ENCODE peak calls at places on chromosome 2, in eight cellular contexts. One of them, this sample, is unnamed.

GRCh38 chr2:233832869-233833812 is 21.2 kb downstream of the HJURP start:
- DNase-seq in heart left ventricle: no peak
- DNase-seq in AG10803: no peak
- DNase-seq in WTC11: peak; percentile 80
- DNase-seq in prostate gland: no peak
- DNase-seq in endothelial cell: peak; percentile 26
- DNase-seq in fibroblast of mammary gland: peak; percentile 71
- DNase-seq in fibroblast of lung: peak; percentile 50
- DNase-seq in this sample: peak; percentile 69

GRCh38 chr2:203673933-203674332 is 32.5 kb upstream of the CD28 start:
- DNase-seq in heart left ventricle: no peak
- DNase-seq in AG10803: peak; percentile 93
- DNase-seq in WTC11: no peak
- DNase-seq in prostate gland: no peak
- DNase-seq in endothelial cell: no peak
- DNase-seq in fibroblast of mammary gland: peak; percentile 78
- DNase-seq in fibroblast of lung: peak; percentile 55
- DNase-seq in this sample: no peak

GRCh38 chr2:239399404-239399999 is 1.3 kb downstream of the HDAC4 start:
- DNase-seq in heart left ventricle: no peak
- DNase-seq in AG10803: peak; percentile 6
- DNase-seq in WTC11: no peak
- DNase-seq in prostate gland: peak; percentile 28
- DNase-seq in endothelial cell: no peak
- DNase-seq in fibroblast of mammary gland: peak; percentile 27
- DNase-seq in fibroblast of lung: no peak
- DNase-seq in this sample: peak; percentile 19

GRCh38 chr2:201628545-201628944 is 14.8 kb downstream of the TMEM237 start:
- DNase-seq in heart left ventricle: no peak
- DNase-seq in AG10803: peak; percentile 62
- DNase-seq in WTC11: no peak
- DNase-seq in prostate gland: no peak
- DNase-seq in endothelial cell: no peak
- DNase-seq in fibroblast of mammary gland: no peak
- DNase-seq in fibroblast of lung: no peak
- DNase-seq in this sample: no peak

GRCh38 chr2:225041210-225041870 is 928 bp downstream of the DOCK10 start:
- DNase-seq in heart left ventricle: peak; percentile 30
- DNase-seq in AG10803: peak; percentile 71
- DNase-seq in WTC11: peak; percentile 18
- DNase-seq in prostate gland: no peak
- DNase-seq in endothelial cell: no peak
- DNase-seq in fibroblast of mammary gland: peak; percentile 52
- DNase-seq in fibroblast of lung: peak; percentile 56
- DNase-seq in this sample: peak; percentile 11

GRCh38 chr2:3536682-3537632 is 17.6 kb upstream of the ADI1 start:
- DNase-seq in heart left ventricle: no peak
- DNase-seq in AG10803: peak; percentile 47
- DNase-seq in WTC11: peak; percentile 68
- DNase-seq in prostate gland: no peak
- DNase-seq in endothelial cell: peak; percentile 45
- DNase-seq in fibroblast of mammary gland: peak; percentile 60
- DNase-seq in fibroblast of lung: peak; percentile 57
- DNase-seq in this sample: peak; percentile 73

GRCh38 chr2:210477496-210477895 is 937 bp upstream of the LANCL1 start:
- DNase-seq in heart left ventricle: peak; percentile 38
- DNase-seq in AG10803: peak; percentile 69
- DNase-seq in WTC11: peak; percentile 21
- DNase-seq in prostate gland: no peak
- DNase-seq in endothelial cell: peak; percentile 23
- DNase-seq in fibroblast of mammary gland: peak; percentile 81
- DNase-seq in fibroblast of lung: peak; percentile 72
- DNase-seq in this sample: no peak

GRCh38 chr2:214215107-214215506 is 195.7 kb upstream of the VWC2L start:
- DNase-seq in heart left ventricle: no peak
- DNase-seq in AG10803: no peak
- DNase-seq in WTC11: no peak
- DNase-seq in prostate gland: no peak
- DNase-seq in endothelial cell: no peak
- DNase-seq in fibroblast of mammary gland: peak; percentile 30
- DNase-seq in fibroblast of lung: no peak
- DNase-seq in this sample: no peak

GRCh38 chr2:7724336-7724735 is 807.1 kb downstream of the RNF144A start:
- DNase-seq in heart left ventricle: no peak
- DNase-seq in AG10803: no peak
- DNase-seq in WTC11: no peak
- DNase-seq in prostate gland: no peak
- DNase-seq in endothelial cell: no peak
- DNase-seq in fibroblast of mammary gland: no peak
- DNase-seq in fibroblast of lung: no peak
- DNase-seq in this sample: no peak

GRCh38 chr2:7721413-7721995 is 804.3 kb downstream of the RNF144A start:
- DNase-seq in heart left ventricle: no peak
- DNase-seq in AG10803: no peak
- DNase-seq in WTC11: no peak
- DNase-seq in prostate gland: no peak
- DNase-seq in endothelial cell: no peak
- DNase-seq in fibroblast of mammary gland: peak; percentile 6
- DNase-seq in fibroblast of lung: no peak
- DNase-seq in this sample: no peak

GRCh38 chr2:7725850-7726242 is 808.6 kb downstream of the RNF144A start:
- DNase-seq in heart left ventricle: no peak
- DNase-seq in AG10803: peak; percentile 34
- DNase-seq in WTC11: no peak
- DNase-seq in prostate gland: no peak
- DNase-seq in endothelial cell: no peak
- DNase-seq in fibroblast of mammary gland: no peak
- DNase-seq in fibroblast of lung: no peak
- DNase-seq in this sample: no peak

GRCh38 chr2:7725132-7725849 is 808.1 kb downstream of the RNF144A start:
- DNase-seq in heart left ventricle: no peak
- DNase-seq in AG10803: peak; percentile 39
- DNase-seq in WTC11: no peak
- DNase-seq in prostate gland: no peak
- DNase-seq in endothelial cell: no peak
- DNase-seq in fibroblast of mammary gland: peak; percentile 40
- DNase-seq in fibroblast of lung: peak; percentile 62
- DNase-seq in this sample: no peak

DNA sequence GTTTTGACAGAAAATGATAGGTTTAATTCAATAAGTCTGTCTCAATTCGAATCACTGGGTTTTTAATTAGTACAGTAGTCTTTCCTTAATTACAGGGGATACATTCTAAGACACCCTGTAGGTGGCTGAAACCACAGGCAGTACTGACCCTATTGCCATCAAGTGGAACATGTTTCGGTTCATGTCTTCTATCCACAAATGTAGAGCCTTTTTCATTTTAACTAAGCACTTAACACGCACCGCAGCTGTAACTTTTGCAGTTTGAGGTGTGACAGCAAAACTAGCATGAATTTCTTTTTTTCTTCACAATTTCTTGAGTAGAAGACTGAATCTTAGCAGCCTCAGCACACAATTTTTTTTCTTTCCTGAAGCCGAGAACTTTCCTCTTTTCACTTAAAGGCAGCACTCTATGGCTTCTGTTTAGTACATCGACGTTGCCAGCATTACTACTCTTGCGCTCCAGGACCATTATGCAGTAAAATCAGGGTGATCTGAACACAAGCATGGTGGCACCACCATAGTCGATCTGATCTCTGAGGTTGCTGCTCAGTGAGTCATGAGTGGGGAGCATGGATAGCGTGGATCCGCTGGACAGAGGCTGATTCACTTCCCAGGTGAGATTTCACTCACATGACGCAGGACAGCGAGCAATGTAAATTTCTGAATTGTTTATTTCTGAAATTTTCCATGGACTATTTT is 805.1 kb downstream of the RNF144A start:
- DNase-seq in heart left ventricle: no peak
- DNase-seq in AG10803: no peak
- DNase-seq in WTC11: no peak
- DNase-seq in prostate gland: no peak
- DNase-seq in endothelial cell: no peak
- DNase-seq in fibroblast of mammary gland: no peak
- DNase-seq in fibroblast of lung: no peak
- DNase-seq in this sample: no peak
- TF ChIP-seq CTCF in heart left ventricle: no peak
- TF ChIP-seq CTCF in AG10803: no peak
- TF ChIP-seq CTCF in WTC11: no peak
- TF ChIP-seq CTCF in prostate gland: no peak
- TF ChIP-seq CTCF in endothelial cell: no peak
- TF ChIP-seq CTCF in fibroblast of mammary gland: no peak
- TF ChIP-seq CTCF in fibroblast of lung: no peak
- TF ChIP-seq CTCF in this sample: no peak

DNA sequence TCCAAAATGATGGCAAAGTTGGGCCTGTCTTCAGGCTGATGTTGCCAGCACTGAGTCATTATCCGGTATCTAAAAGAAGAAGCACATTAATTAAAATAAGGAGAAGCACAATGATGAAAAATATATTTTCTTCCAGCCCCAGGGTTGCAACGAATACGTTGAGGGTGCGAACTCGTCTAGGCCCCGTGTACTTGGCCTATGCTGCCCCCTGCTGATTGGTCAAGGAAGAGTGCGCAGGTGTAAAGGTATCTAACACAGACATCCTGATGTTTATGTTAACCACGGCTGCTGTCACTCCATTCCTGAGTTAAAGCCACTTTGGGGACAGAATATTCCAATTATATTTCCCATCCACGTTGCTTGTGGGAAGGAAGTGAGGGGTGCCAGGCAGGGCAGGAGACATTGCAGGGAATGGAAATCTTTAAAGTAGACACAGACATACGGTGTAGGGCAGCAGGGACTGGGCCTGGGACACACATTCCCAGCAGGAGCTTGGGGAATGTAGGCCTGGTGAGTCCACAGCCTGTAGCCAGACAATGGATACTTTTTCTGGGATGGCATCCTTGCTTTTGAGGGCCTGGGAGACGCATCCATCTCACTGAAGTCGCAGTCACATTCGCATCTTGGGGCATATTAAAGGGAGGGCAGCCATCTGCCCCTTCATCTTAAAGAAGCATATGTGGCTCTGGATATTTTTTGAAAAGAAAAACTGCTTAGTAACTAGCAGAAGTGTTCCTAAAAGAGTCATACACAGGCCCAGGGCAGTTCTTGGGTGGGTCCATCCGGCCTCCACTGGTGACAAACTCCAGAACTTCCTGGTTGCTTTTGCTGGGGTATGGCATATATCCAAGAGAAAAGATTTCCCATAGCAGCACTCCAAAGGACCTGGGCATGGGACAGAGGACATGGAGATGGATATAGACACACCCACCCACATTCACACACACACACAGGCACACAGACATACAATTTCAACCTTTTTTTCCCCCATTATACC is 81.9 kb downstream of the CLIP4 start:
- DNase-seq in heart left ventricle: peak; percentile 53
- DNase-seq in AG10803: peak; percentile 34
- DNase-seq in WTC11: peak; percentile 82
- DNase-seq in prostate gland: peak; percentile 63
- DNase-seq in endothelial cell: peak; percentile 82
- DNase-seq in fibroblast of mammary gland: peak; percentile 61
- DNase-seq in fibroblast of lung: peak; percentile 62
- DNase-seq in this sample: peak; percentile 84
- TF ChIP-seq CTCF in heart left ventricle: peak; percentile 76
- TF ChIP-seq CTCF in AG10803: peak; percentile 84
- TF ChIP-seq CTCF in WTC11: peak; percentile 67
- TF ChIP-seq CTCF in prostate gland: peak; percentile 82
- TF ChIP-seq CTCF in endothelial cell: peak; percentile 79
- TF ChIP-seq CTCF in fibroblast of mammary gland: peak; percentile 88
- TF ChIP-seq CTCF in fibroblast of lung: peak; percentile 83
- TF ChIP-seq CTCF in this sample: peak; percentile 80

GRCh38 chr2:208065476-208065875 is 40.1 kb upstream of the PLEKHM3 start:
- DNase-seq in heart left ventricle: no peak
- DNase-seq in AG10803: no peak
- DNase-seq in WTC11: no peak
- DNase-seq in prostate gland: no peak
- DNase-seq in endothelial cell: no peak
- DNase-seq in fibroblast of mammary gland: no peak
- DNase-seq in fibroblast of lung: no peak
- DNase-seq in this sample: no peak

GRCh38 chr2:208057108-208057507 is 31.8 kb upstream of the PLEKHM3 start:
- DNase-seq in heart left ventricle: no peak
- DNase-seq in AG10803: no peak
- DNase-seq in WTC11: no peak
- DNase-seq in prostate gland: no peak
- DNase-seq in endothelial cell: no peak
- DNase-seq in fibroblast of mammary gland: no peak
- DNase-seq in fibroblast of lung: no peak
- DNase-seq in this sample: no peak

GRCh38 chr2:208064220-208064951 is 39.1 kb upstream of the PLEKHM3 start:
- DNase-seq in heart left ventricle: no peak
- DNase-seq in AG10803: peak; percentile 93
- DNase-seq in WTC11: no peak
- DNase-seq in prostate gland: no peak
- DNase-seq in endothelial cell: no peak
- DNase-seq in fibroblast of mammary gland: peak; percentile 91
- DNase-seq in fibroblast of lung: peak; percentile 84
- DNase-seq in this sample: no peak

DNA sequence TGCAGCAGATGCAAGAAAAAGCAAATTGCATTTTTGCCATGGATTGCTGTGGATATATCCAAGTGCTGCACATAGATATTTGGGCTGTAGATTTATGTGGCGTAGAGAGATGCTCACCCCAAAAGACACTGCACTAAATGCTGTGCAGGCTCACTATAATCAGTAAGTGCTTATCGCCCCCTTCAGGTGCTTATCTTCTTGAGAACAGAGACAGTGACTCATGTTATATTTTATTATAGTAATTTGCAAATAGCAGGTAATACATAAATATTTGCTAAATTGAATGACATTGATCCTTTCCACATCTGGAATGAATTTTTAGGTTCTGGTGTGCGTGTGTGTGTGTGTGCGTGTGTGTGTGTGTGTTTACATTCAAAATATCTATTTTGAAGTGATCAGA is 36.8 kb upstream of the PLEKHM3 start:
- DNase-seq in heart left ventricle: no peak
- DNase-seq in AG10803: peak; percentile 35
- DNase-seq in WTC11: no peak
- DNase-seq in prostate gland: no peak
- DNase-seq in endothelial cell: peak; percentile 35
- DNase-seq in fibroblast of mammary gland: peak; percentile 60
- DNase-seq in fibroblast of lung: peak; percentile 39
- DNase-seq in this sample: peak; percentile 36
- TF ChIP-seq CTCF in heart left ventricle: no peak
- TF ChIP-seq CTCF in AG10803: peak; percentile 37
- TF ChIP-seq CTCF in WTC11: no peak
- TF ChIP-seq CTCF in prostate gland: no peak
- TF ChIP-seq CTCF in endothelial cell: peak; percentile 33
- TF ChIP-seq CTCF in fibroblast of mammary gland: peak; percentile 45
- TF ChIP-seq CTCF in fibroblast of lung: peak; percentile 40
- TF ChIP-seq CTCF in this sample: peak; percentile 35

GRCh38 chr2:120884406-120885290 is 149.0 kb downstream of the GLI2 start:
- DNase-seq in heart left ventricle: no peak
- DNase-seq in AG10803: no peak
- DNase-seq in WTC11: no peak
- DNase-seq in prostate gland: no peak
- DNase-seq in endothelial cell: no peak
- DNase-seq in fibroblast of mammary gland: no peak
- DNase-seq in fibroblast of lung: no peak
- DNase-seq in this sample: no peak

GRCh38 chr2:120886534-120886961 is 150.9 kb downstream of the GLI2 start:
- DNase-seq in heart left ventricle: no peak
- DNase-seq in AG10803: no peak
- DNase-seq in WTC11: no peak
- DNase-seq in prostate gland: no peak
- DNase-seq in endothelial cell: no peak
- DNase-seq in fibroblast of mammary gland: no peak
- DNase-seq in fibroblast of lung: no peak
- DNase-seq in this sample: no peak

GRCh38 chr2:120883607-120884405 is 148.1 kb downstream of the GLI2 start:
- DNase-seq in heart left ventricle: no peak
- DNase-seq in AG10803: no peak
- DNase-seq in WTC11: no peak
- DNase-seq in prostate gland: no peak
- DNase-seq in endothelial cell: peak; percentile 31
- DNase-seq in fibroblast of mammary gland: no peak
- DNase-seq in fibroblast of lung: no peak
- DNase-seq in this sample: no peak

GRCh38 chr2:120885749-120886148 is 150.1 kb downstream of the GLI2 start:
- DNase-seq in heart left ventricle: no peak
- DNase-seq in AG10803: no peak
- DNase-seq in WTC11: no peak
- DNase-seq in prostate gland: no peak
- DNase-seq in endothelial cell: no peak
- DNase-seq in fibroblast of mammary gland: no peak
- DNase-seq in fibroblast of lung: no peak
- DNase-seq in this sample: no peak

GRCh38 chr2:120885311-120885710 is 149.6 kb downstream of the GLI2 start:
- DNase-seq in heart left ventricle: no peak
- DNase-seq in AG10803: no peak
- DNase-seq in WTC11: no peak
- DNase-seq in prostate gland: no peak
- DNase-seq in endothelial cell: no peak
- DNase-seq in fibroblast of mammary gland: no peak
- DNase-seq in fibroblast of lung: no peak
- DNase-seq in this sample: no peak
- TF ChIP-seq CTCF in heart left ventricle: no peak
- TF ChIP-seq CTCF in AG10803: peak; percentile 14
- TF ChIP-seq CTCF in WTC11: no peak
- TF ChIP-seq CTCF in prostate gland: no peak
- TF ChIP-seq CTCF in endothelial cell: no peak
- TF ChIP-seq CTCF in fibroblast of mammary gland: no peak
- TF ChIP-seq CTCF in fibroblast of lung: no peak
- TF ChIP-seq CTCF in this sample: no peak

This sample was measured in Calu3.